ENCODE peak calls at places on chromosomes 2 and 18, in ten cellular contexts. C is lower lobe of right lung, S is hepatocyte, T is ascending aorta, P is lung, A is psoas muscle, D is bronchial epithelial cell, X is fibroblast of the aortic adventitia, K is coronary artery, E is prostate gland. U is an unnamed sample.
A peak's percentile ranks its signal among the peaks of the same experiment; 100 is the strongest.

GRCh38 chr2:65329551-65329950 is 101.9 kb downstream of the ACTR2 start:
- DNase-seq in K (no peak), E (no peak), P (no peak), C (no peak), D (no peak), A (no peak), X (no peak), T (no peak), S (no peak), U (no peak)

GRCh38 chr2:101467306-101467705 is 7.6 kb downstream of the RFX8 start:
- DNase-seq in S (no peak), T (no peak), X (no peak), E (no peak), K (no peak), C (no peak), A (no peak), P (no peak), D (no peak), U (peak; percentile 53)

GRCh38 chr2:210604666-210605065 is 48.3 kb downstream of the CPS1 start:
- DNase-seq in A (no peak), P (no peak), X (no peak), S (no peak), E (no peak), C (no peak), K (no peak), D (no peak), T (no peak), U (no peak)

GRCh38 chr2:131156452-131157149 is 51.5 kb downstream of the PLEKHB2 start:
- DNase-seq in T (no peak), P (peak; percentile 20), S (no peak), C (no peak), D (no peak), A (no peak), X (no peak), E (no peak), K (no peak), U (no peak)

GRCh38 chr2:181393472-181393871 is 63.7 kb upstream of the ITGA4 start:
- DNase-seq in K (no peak), A (no peak), D (peak; percentile 78), E (no peak), T (no peak), P (no peak), C (no peak), S (no peak), X (peak; percentile 52), U (peak; percentile 56)

GRCh38 chr2:128690869-128691268 is 372.2 kb upstream of the HS6ST1 start:
- DNase-seq in P (no peak), X (no peak), D (no peak), S (no peak), C (no peak), E (no peak), A (no peak), T (peak; percentile 47), K (no peak), U (no peak)

GRCh38 chr2:3611611-3612010 is 16.7 kb downstream of the COLEC11 start:
- DNase-seq in E (no peak), S (no peak), P (no peak), C (no peak), T (peak; percentile 21), A (no peak), K (peak; percentile 29), D (no peak), X (no peak), U (no peak)

GRCh38 chr2:203583696-203584095 is 48.6 kb upstream of the RAPH1 start:
- DNase-seq in E (no peak), P (no peak), A (no peak), T (peak; percentile 89), C (no peak), S (no peak), K (no peak), D (peak; percentile 96), X (peak; percentile 57), U (no peak)

GRCh38 chr2:45932278-45932975 is 281.0 kb downstream of the PRKCE start:
- DNase-seq in X (peak; percentile 88), K (no peak), D (peak; percentile 73), C (no peak), T (peak; percentile 35), S (no peak), E (no peak), A (no peak), P (no peak), U (no peak)

GRCh38 chr2:45938649-45939511 is 287.4 kb downstream of the PRKCE start:
- DNase-seq in P (peak; percentile 79), D (peak; percentile 99), X (peak; percentile 97), S (peak; percentile 91), A (peak; percentile 84), T (peak; percentile 88), C (peak; percentile 79), E (peak; percentile 90), K (peak; percentile 87), U (peak; percentile 99)

GRCh38 chr2:45936623-45936979 is 285.1 kb downstream of the PRKCE start:
- DNase-seq in D (no peak), S (no peak), A (no peak), X (no peak), C (no peak), K (peak; percentile 24), T (no peak), E (no peak), P (no peak), U (no peak)

GRCh38 chr2:45937990-45938389 is 286.5 kb downstream of the PRKCE start:
- DNase-seq in E (no peak), K (peak; percentile 49), C (no peak), D (no peak), X (no peak), S (no peak), A (no peak), P (no peak), T (no peak), U (no peak)

DNA sequence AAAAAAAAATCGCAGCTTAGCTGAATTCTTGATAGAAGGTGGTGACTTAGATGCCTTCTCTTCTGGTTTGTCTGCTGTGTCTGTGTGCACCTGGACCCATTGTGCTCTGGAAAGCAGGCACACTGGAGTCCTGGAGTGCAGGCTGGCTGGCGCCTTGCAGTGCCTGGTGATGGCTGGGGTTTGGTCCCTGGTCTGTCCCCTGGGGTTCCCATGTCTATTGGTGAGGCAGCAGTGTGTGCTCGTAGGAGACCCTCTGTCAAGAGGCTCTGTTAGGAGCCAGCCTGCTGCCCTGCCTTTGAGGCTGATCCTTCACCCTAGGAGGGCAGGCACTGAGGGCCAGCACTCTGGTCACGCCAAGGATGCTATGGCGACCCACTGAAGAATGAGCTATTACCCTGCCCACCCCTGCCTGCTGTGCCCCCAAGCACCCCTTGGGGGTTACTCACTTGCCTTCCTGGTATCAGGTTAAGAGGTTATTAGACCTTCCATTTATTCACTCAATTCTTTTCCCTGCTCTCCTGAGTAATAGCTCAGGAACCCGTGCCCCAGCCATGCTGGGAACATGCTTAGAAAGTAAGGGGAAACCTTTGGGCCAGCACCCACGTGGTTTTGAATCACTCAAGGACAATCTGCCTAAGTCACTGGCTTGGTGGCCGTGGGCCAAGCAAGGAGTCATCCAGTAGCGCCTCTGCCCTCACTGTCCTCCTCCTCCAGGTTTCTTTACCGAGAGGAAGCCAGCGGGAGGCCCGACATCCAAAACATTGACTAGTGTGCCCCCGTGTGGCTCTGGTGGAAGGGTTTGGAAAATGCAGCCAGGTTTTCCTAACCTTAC is 284.5 kb downstream of the PRKCE start:
- DNase-seq in X (peak; percentile 98), S (peak; percentile 92), T (peak; percentile 98), A (peak; percentile 98), E (peak; percentile 91), C (peak; percentile 93), K (peak; percentile 98), P (peak; percentile 91), D (peak; percentile 98), U (peak; percentile 95)
- TF ChIP-seq CTCF in X (peak; percentile 75), S (peak; percentile 87), T (peak; percentile 77), A (peak; percentile 81), E (peak; percentile 86), C (peak; percentile 82), K (peak; percentile 57), P (peak; percentile 62), D (peak; percentile 79), U (peak; percentile 84)

GRCh38 chr18:10519366-10519765 is 6.5 kb upstream of the NAPG start:
- DNase-seq in T (no peak), K (no peak), C (no peak), X (peak; percentile 33), E (no peak), S (no peak), D (no peak), A (no peak), P (no peak), U (no peak)
- H3K4me3 ChIP-seq in T (no peak overlapping the region), K (peak overlapping the region; percentile 1), C (no peak overlapping the region), X (no peak overlapping the region), E (no peak overlapping the region), S (no peak overlapping the region), D (no peak overlapping the region), A (no peak overlapping the region), P (no peak overlapping the region), U (no peak overlapping the region)

GRCh38 chr2:104736026-104736425 is 117.9 kb upstream of the POU3F3 start:
- DNase-seq in C (no peak), A (no peak), T (no peak), D (no peak), S (no peak), P (no peak), K (no peak), E (no peak), X (no peak), U (no peak)

GRCh38 chr2:104734937-104735586 is 118.9 kb upstream of the POU3F3 start:
- DNase-seq in P (no peak), S (no peak), E (no peak), K (no peak), C (no peak), X (no peak), T (no peak), D (no peak), A (no peak), U (no peak)

GRCh38 chr2:104733544-104733943 is 120.4 kb upstream of the POU3F3 start:
- DNase-seq in X (no peak), S (peak; percentile 26), D (no peak), K (no peak), C (no peak), T (no peak), P (no peak), E (no peak), A (no peak), U (no peak)
- TF ChIP-seq CTCF in X (no peak), S (peak; percentile 32), D (peak; percentile 23), K (no peak), C (peak; percentile 23), T (no peak), P (no peak), E (no peak), A (no peak), U (no peak)

GRCh38 chr2:174040417-174040701 is 75.2 kb upstream of the SP3 start:
- DNase-seq in P (no peak), C (no peak), A (no peak), S (no peak), T (no peak), D (no peak), K (no peak), E (no peak), X (no peak), U (no peak)

GRCh38 chr2:174036825-174037224 is 71.7 kb upstream of the SP3 start:
- DNase-seq in C (no peak), P (no peak), K (no peak), D (no peak), E (no peak), A (no peak), X (no peak), S (no peak), T (no peak), U (no peak)

GRCh38 chr2:174038472-174038871 is 73.3 kb upstream of the SP3 start:
- DNase-seq in E (no peak), S (no peak), P (no peak), T (no peak), X (no peak), K (no peak), C (no peak), A (no peak), D (no peak), U (no peak)

GRCh38 chr2:174035981-174036742 is 71.0 kb upstream of the SP3 start:
- DNase-seq in S (no peak), C (no peak), K (no peak), D (peak; percentile 42), E (no peak), A (peak; percentile 65), X (peak; percentile 52), T (peak; percentile 90), P (no peak), U (peak; percentile 35)

DNA sequence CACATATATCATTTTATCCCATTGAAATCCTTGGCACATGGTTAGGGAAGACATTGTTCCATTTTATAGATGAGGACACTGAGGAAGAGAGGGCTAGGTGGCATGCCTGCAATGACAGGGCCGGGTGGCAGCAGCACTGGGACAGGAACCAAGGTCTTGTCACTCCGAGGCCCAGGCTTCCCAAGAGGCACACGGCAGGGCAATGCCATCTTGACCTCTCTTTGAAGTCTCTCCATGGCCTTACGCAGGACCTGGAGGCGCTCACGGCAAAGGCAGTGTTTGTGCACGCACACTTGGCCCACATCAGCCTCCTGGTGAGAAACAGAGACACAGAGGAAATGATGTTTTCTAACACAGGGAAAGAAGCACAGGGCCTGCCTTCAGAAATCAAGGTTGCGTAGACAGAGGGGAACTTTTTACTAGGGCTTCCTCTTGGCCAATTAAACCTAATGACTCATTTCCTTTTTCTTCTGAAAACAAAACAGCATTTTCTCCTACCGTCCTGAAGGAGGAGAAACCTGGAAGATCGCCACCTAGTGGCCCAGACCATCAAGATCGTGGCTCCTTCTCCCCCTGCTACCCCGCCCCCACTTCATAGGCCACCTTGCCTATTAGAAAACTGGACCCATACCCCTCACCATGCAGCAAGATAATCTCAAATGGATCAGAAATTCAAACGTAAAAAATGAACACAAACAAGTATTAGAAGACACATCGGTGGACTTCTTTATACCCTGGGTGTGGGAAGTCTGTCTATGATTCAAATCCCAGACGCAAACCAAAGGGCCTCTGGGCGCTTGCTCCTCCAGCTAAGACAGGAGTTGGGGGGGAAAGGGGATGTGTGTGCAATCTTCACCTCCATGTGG is 74.6 kb upstream of the SP3 start:
- DNase-seq in X (peak; percentile 97), D (peak; percentile 94), A (peak; percentile 92), T (peak; percentile 94), K (peak; percentile 88), S (peak; percentile 95), P (peak; percentile 88), C (peak; percentile 92), E (peak; percentile 85), U (peak; percentile 98)
- H3K4me3 ChIP-seq in X (no peak overlapping the region), D (no peak overlapping the region), A (peak overlapping the region; percentile 40), T (no peak overlapping the region), K (peak overlapping the region; percentile 57), S (no peak overlapping the region), P (peak overlapping the region; percentile 8), C (peak overlapping the region; percentile 20), E (no peak overlapping the region), U (no peak overlapping the region)

U was measured in fibroblast of villous mesenchyme.